ENCODE peak calls at places on chromosome 4, in five cellular contexts. One of them, this sample, is unnamed. For H3K36me3, the result is how much of the 10 kb centered on the place peaks cover.

GRCh38 chr4:6239968-6240367 is 29.7 kb upstream of the WFS1 start:
- DNase-seq in psoas muscle: peak
- DNase-seq in astrocyte: no peak
- DNase-seq in ovary: peak
- DNase-seq in tibial artery: no peak
- DNase-seq in this sample: peak

GRCh38 chr4:101418055-101418454 is 70.7 kb upstream of the PPP3CA start:
- DNase-seq in psoas muscle: no peak
- DNase-seq in astrocyte: peak
- DNase-seq in ovary: no peak
- DNase-seq in tibial artery: no peak
- DNase-seq in this sample: no peak

GRCh38 chr4:169621754-169622481 is 1.5 kb downstream of the CLCN3 start:
- DNase-seq in psoas muscle: no peak
- DNase-seq in astrocyte: peak
- DNase-seq in ovary: no peak
- DNase-seq in tibial artery: no peak
- DNase-seq in this sample: no peak

GRCh38 chr4:2962614-2963184 is 507 bp downstream of the NOP14 start:
- DNase-seq in psoas muscle: no peak
- DNase-seq in astrocyte: peak
- DNase-seq in ovary: no peak
- DNase-seq in tibial artery: no peak
- DNase-seq in this sample: no peak

GRCh38 chr4:112523764-112524505 is 8.0 kb upstream of the NEUROG2 start:
- DNase-seq in psoas muscle: peak
- DNase-seq in astrocyte: no peak
- DNase-seq in ovary: peak
- DNase-seq in tibial artery: no peak
- DNase-seq in this sample: peak

GRCh38 chr4:81600511-81601269 is 129.0 kb upstream of the RASGEF1B start:
- DNase-seq in psoas muscle: no peak
- DNase-seq in astrocyte: no peak
- DNase-seq in ovary: peak
- DNase-seq in tibial artery: no peak
- DNase-seq in this sample: no peak

GRCh38 chr4:20430555-20430954 is 178.8 kb downstream of the SLIT2 start:
- DNase-seq in psoas muscle: no peak
- DNase-seq in astrocyte: no peak
- DNase-seq in ovary: no peak
- DNase-seq in tibial artery: no peak
- DNase-seq in this sample: no peak

GRCh38 chr4:127917151-127917550 is 36.5 kb downstream of the PLK4 start:
- DNase-seq in psoas muscle: no peak
- DNase-seq in astrocyte: no peak
- DNase-seq in ovary: no peak
- DNase-seq in tibial artery: no peak
- DNase-seq in this sample: no peak

GRCh38 chr4:147076179-147076578 is 130.5 kb upstream of the TTC29 start:
- DNase-seq in psoas muscle: no peak
- DNase-seq in astrocyte: no peak
- DNase-seq in ovary: no peak
- DNase-seq in tibial artery: no peak
- DNase-seq in this sample: no peak

GRCh38 chr4:17027495-17027894 is 129.1 kb upstream of the LDB2 start:
- DNase-seq in psoas muscle: no peak
- DNase-seq in astrocyte: peak
- DNase-seq in ovary: no peak
- DNase-seq in tibial artery: no peak
- DNase-seq in this sample: no peak

GRCh38 chr4:101931619-101932018 is 141.1 kb downstream of the BANK1 start:
- DNase-seq in psoas muscle: no peak
- DNase-seq in astrocyte: no peak
- DNase-seq in ovary: no peak
- DNase-seq in tibial artery: no peak
- DNase-seq in this sample: no peak

GRCh38 chr4:152988721-152989553 is 52.8 kb downstream of the FHDC1 start:
- DNase-seq in psoas muscle: no peak
- DNase-seq in astrocyte: no peak
- DNase-seq in ovary: no peak
- DNase-seq in tibial artery: no peak
- DNase-seq in this sample: no peak

GRCh38 chr4:102477657-102478056 is 23.5 kb upstream of the NFKB1 start:
- DNase-seq in psoas muscle: no peak
- DNase-seq in astrocyte: no peak
- DNase-seq in ovary: no peak
- DNase-seq in tibial artery: no peak
- DNase-seq in this sample: no peak

GRCh38 chr4:86896596-86896995 is 4.4 kb upstream of the C4orf36 start:
- DNase-seq in psoas muscle: no peak
- DNase-seq in astrocyte: peak
- DNase-seq in ovary: no peak
- DNase-seq in tibial artery: no peak
- DNase-seq in this sample: no peak

GRCh38 chr4:81304871-81305270 is 89.8 kb upstream of the PRKG2 start:
- DNase-seq in psoas muscle: no peak
- DNase-seq in astrocyte: no peak
- DNase-seq in ovary: no peak
- DNase-seq in tibial artery: no peak
- DNase-seq in this sample: no peak

GRCh38 chr4:87235020-87235671 is 14.7 kb upstream of the KLHL8 start:
- DNase-seq in psoas muscle: no peak
- DNase-seq in astrocyte: peak
- DNase-seq in ovary: no peak
- DNase-seq in tibial artery: no peak
- DNase-seq in this sample: no peak

GRCh38 chr4:153488006-153488718 is 22.0 kb downstream of the TMEM131L start:
- DNase-seq in psoas muscle: no peak
- DNase-seq in astrocyte: peak
- DNase-seq in ovary: no peak
- DNase-seq in tibial artery: peak
- DNase-seq in this sample: no peak

GRCh38 chr4:173174184-173175156 is 5.9 kb downstream of the GALNT7 start:
- DNase-seq in psoas muscle: no peak
- DNase-seq in astrocyte: no peak
- DNase-seq in ovary: no peak
- DNase-seq in tibial artery: no peak
- DNase-seq in this sample: no peak

GRCh38 chr4:139901516-139902327 is 236.1 kb downstream of the MGST2 start:
- DNase-seq in psoas muscle: no peak
- DNase-seq in astrocyte: no peak
- DNase-seq in ovary: no peak
- DNase-seq in tibial artery: no peak
- DNase-seq in this sample: no peak

GRCh38 chr4:718460-718859 is 12.8 kb downstream of the PCGF3 start:
- DNase-seq in psoas muscle: no peak
- DNase-seq in astrocyte: no peak
- DNase-seq in ovary: no peak
- DNase-seq in tibial artery: no peak
- DNase-seq in this sample: peak

GRCh38 chr4:721261-722171 is 15.9 kb downstream of the PCGF3 start:
- DNase-seq in psoas muscle: no peak
- DNase-seq in astrocyte: no peak
- DNase-seq in ovary: peak
- DNase-seq in tibial artery: no peak
- DNase-seq in this sample: peak

GRCh38 chr4:720111-720860 is 14.7 kb downstream of the PCGF3 start:
- DNase-seq in psoas muscle: no peak
- DNase-seq in astrocyte: no peak
- DNase-seq in ovary: no peak
- DNase-seq in tibial artery: no peak
- DNase-seq in this sample: no peak

GRCh38 chr4:714087-714486 is 8.5 kb downstream of the PCGF3 start:
- DNase-seq in psoas muscle: no peak
- DNase-seq in astrocyte: no peak
- DNase-seq in ovary: no peak
- DNase-seq in tibial artery: no peak
- DNase-seq in this sample: no peak

GRCh38 chr4:717601-718320 is 12.1 kb downstream of the PCGF3 start:
- DNase-seq in psoas muscle: no peak
- DNase-seq in astrocyte: no peak
- DNase-seq in ovary: no peak
- DNase-seq in tibial artery: no peak
- DNase-seq in this sample: peak
- H3K36me3 ChIP-seq in psoas muscle: under half
- H3K36me3 ChIP-seq in astrocyte: under half
- H3K36me3 ChIP-seq in ovary: under half
- H3K36me3 ChIP-seq in tibial artery: under half
- H3K36me3 ChIP-seq in this sample: under half

GRCh38 chr4:40820101-40820500 is 70.3 kb downstream of the NSUN7 start:
- DNase-seq in psoas muscle: no peak
- DNase-seq in astrocyte: no peak
- DNase-seq in ovary: no peak
- DNase-seq in tibial artery: no peak
- DNase-seq in this sample: no peak
- H3K36me3 ChIP-seq in psoas muscle: under half
- H3K36me3 ChIP-seq in astrocyte: under half
- H3K36me3 ChIP-seq in ovary: under half
- H3K36me3 ChIP-seq in tibial artery: under half
- H3K36me3 ChIP-seq in this sample: under half

DNA sequence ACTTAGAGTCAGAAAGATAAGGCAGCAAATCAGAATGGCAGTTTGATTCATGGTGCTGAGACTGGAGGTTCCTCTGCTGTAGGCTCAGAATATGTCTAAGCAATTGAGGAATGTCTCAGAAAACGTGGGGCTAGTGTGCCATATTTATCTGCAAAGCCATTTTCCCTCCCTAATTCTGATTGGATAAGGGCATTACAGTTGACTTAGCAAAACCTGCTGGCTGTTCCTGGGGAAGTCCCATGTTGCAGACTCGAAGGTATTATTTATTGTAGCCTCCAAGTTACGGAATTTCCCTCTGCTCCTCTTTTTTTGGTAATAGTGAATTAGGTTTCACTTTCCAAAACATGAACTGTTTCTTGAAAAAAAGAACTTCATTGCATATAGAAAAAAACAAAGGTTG is at the start of gene CXCL10:
- DNase-seq in psoas muscle: no peak
- DNase-seq in astrocyte: no peak
- DNase-seq in ovary: no peak
- DNase-seq in tibial artery: no peak
- DNase-seq in this sample: no peak
- H3K36me3 ChIP-seq in psoas muscle: under half
- H3K36me3 ChIP-seq in astrocyte: under half
- H3K36me3 ChIP-seq in ovary: under half
- H3K36me3 ChIP-seq in tibial artery: under half
- H3K36me3 ChIP-seq in this sample: under half

GRCh38 chr4:1819816-1820215 is 26.7 kb downstream of the FGFR3 start:
- DNase-seq in psoas muscle: no peak
- DNase-seq in astrocyte: no peak
- DNase-seq in ovary: no peak
- DNase-seq in tibial artery: no peak
- DNase-seq in this sample: no peak
- H3K36me3 ChIP-seq in psoas muscle: under half
- H3K36me3 ChIP-seq in astrocyte: under half
- H3K36me3 ChIP-seq in ovary: under half
- H3K36me3 ChIP-seq in tibial artery: half or more
- H3K36me3 ChIP-seq in this sample: under half

DNA sequence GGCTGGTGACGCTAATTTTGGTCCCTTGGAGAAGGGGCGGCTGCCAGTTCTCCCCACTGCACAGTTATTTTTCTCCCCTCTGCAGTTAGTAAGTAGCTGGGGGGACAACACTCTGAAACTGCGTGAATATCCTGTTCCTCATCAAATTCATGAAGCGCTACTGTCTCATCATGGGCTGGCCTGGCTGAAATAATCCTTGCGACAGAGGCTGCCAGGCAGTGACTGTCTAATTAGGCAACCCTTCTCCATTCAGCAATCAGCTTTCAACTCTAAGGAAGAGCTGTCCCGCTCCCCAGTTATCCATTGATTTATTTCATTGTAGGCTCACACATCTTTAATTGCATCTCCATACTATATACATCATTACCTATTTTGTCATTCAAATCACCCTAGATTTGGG is 8.2 kb downstream of the SH3TC1 start:
- DNase-seq in psoas muscle: no peak
- DNase-seq in astrocyte: no peak
- DNase-seq in ovary: no peak
- DNase-seq in tibial artery: no peak
- DNase-seq in this sample: no peak
- H3K36me3 ChIP-seq in psoas muscle: under half
- H3K36me3 ChIP-seq in astrocyte: under half
- H3K36me3 ChIP-seq in ovary: under half
- H3K36me3 ChIP-seq in tibial artery: under half
- H3K36me3 ChIP-seq in this sample: under half

GRCh38 chr4:122229857-122230256 is 77.7 kb downstream of the BLTP1 start:
- DNase-seq in psoas muscle: no peak
- DNase-seq in astrocyte: no peak
- DNase-seq in ovary: no peak
- DNase-seq in tibial artery: no peak
- DNase-seq in this sample: no peak

GRCh38 chr4:122221322-122221721 is 69.2 kb downstream of the BLTP1 start:
- DNase-seq in psoas muscle: no peak
- DNase-seq in astrocyte: no peak
- DNase-seq in ovary: no peak
- DNase-seq in tibial artery: no peak
- DNase-seq in this sample: no peak

GRCh38 chr4:122232633-122233032 is 80.5 kb downstream of the BLTP1 start:
- DNase-seq in psoas muscle: no peak
- DNase-seq in astrocyte: no peak
- DNase-seq in ovary: no peak
- DNase-seq in tibial artery: no peak
- DNase-seq in this sample: no peak

GRCh38 chr4:122224348-122224747 is 72.2 kb downstream of the BLTP1 start:
- DNase-seq in psoas muscle: no peak
- DNase-seq in astrocyte: no peak
- DNase-seq in ovary: no peak
- DNase-seq in tibial artery: no peak
- DNase-seq in this sample: no peak

DNA sequence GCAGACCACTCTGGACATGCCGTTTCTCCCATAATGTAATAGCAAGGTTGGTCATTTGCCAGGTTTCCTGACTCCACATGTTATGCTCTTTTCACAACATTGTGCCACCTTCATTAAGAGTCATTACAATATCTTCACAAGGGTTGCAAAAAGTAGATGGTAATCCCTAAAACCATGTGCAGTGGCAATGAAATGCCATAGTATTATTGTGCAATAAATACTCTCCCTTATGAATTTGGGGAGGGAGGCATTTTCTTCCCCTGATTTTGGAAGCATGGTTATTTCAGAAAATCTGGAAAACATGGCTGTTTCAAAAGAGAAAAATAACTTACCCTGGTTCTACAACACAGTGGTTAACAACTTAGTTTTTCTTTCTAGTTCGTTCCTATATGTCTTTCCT is 75.1 kb downstream of the BLTP1 start:
- DNase-seq in psoas muscle: no peak
- DNase-seq in astrocyte: no peak
- DNase-seq in ovary: no peak
- DNase-seq in tibial artery: no peak
- DNase-seq in this sample: no peak
- H3K36me3 ChIP-seq in psoas muscle: under half
- H3K36me3 ChIP-seq in astrocyte: under half
- H3K36me3 ChIP-seq in ovary: under half
- H3K36me3 ChIP-seq in tibial artery: under half
- H3K36me3 ChIP-seq in this sample: under half

GRCh38 chr4:27123769-27124124 is 263.1 kb downstream of the STIM2 start:
- DNase-seq in psoas muscle: no peak
- DNase-seq in astrocyte: no peak
- DNase-seq in ovary: no peak
- DNase-seq in tibial artery: no peak
- DNase-seq in this sample: no peak
- H3K36me3 ChIP-seq in psoas muscle: under half
- H3K36me3 ChIP-seq in astrocyte: under half
- H3K36me3 ChIP-seq in ovary: under half
- H3K36me3 ChIP-seq in tibial artery: under half
- H3K36me3 ChIP-seq in this sample: under half